ENCODE peak calls at places on chromosomes 11 and 22, in eight cellular contexts. N, X, M, U, Y, Q, B and I are unnamed samples.

GRCh38 chr11:31246451-31247165 is 122.9 kb downstream of the DCDC1 start:
- DNase-seq in X (no peak), Q (no peak), Y (no peak), N (no peak), M (no peak), B (peak), U (no peak), I (no peak)

GRCh38 chr11:73196576-73196975 is 21.5 kb upstream of the P2RY2 start:
- DNase-seq in M (no peak), U (no peak), N (no peak), B (no peak), Q (no peak), X (no peak), Y (no peak), I (no peak)

GRCh38 chr22:25382762-25383161 is 163.3 kb downstream of the CRYBB2 start:
- DNase-seq in M (no peak), Q (no peak), X (no peak), B (no peak), Y (no peak), N (no peak), U (no peak), I (no peak)

GRCh38 chr11:100562102-100562501 is 125.0 kb upstream of the ARHGAP42 start:
- DNase-seq in U (no peak), M (no peak), X (no peak), Y (no peak), N (peak), B (peak), Q (no peak), I (no peak)

GRCh38 chr11:65699306-65699705 is 12.7 kb upstream of the KAT5 start:
- DNase-seq in B (no peak), Y (no peak), U (no peak), Q (no peak), X (no peak), M (no peak), N (no peak), I (no peak)

GRCh38 chr11:10019906-10020682 is 273.9 kb downstream of the SBF2 start:
- DNase-seq in M (no peak), U (no peak), N (no peak), B (no peak), Y (no peak), X (no peak), Q (peak), I (no peak)

GRCh38 chr22:43066134-43066533 is 23.1 kb downstream of the TTLL1 start:
- DNase-seq in Y (no peak), U (no peak), Q (no peak), X (no peak), B (no peak), M (no peak), N (no peak), I (no peak)

GRCh38 chr11:104918113-104918824 is 20.0 kb upstream of the CASP12 start:
- DNase-seq in Q (peak), M (no peak), X (peak), U (no peak), N (peak), Y (no peak), B (peak), I (no peak)

GRCh38 chr22:40322061-40322460 is 24.2 kb upstream of the ADSL start:
- DNase-seq in N (no peak), X (no peak), U (no peak), B (no peak), Y (no peak), M (no peak), Q (no peak), I (no peak)

GRCh38 chr11:126370016-126370415 is 14.5 kb downstream of the ST3GAL4 start:
- DNase-seq in M (no peak), U (no peak), X (no peak), N (no peak), B (peak), Y (no peak), Q (no peak), I (no peak)

GRCh38 chr11:122229611-122230386 is 113.8 kb upstream of the BLID start:
- DNase-seq in U (no peak), Y (no peak), N (no peak), X (peak), M (no peak), Q (no peak), B (no peak), I (no peak)

GRCh38 chr22:47194476-47195155 is 432.2 kb downstream of the TBC1D22A start:
- DNase-seq in Y (no peak), M (no peak), U (peak), X (no peak), B (no peak), Q (no peak), N (no peak), I (no peak)

GRCh38 chr11:20047006-20047405 is 113.3 kb downstream of the DBX1 start:
- DNase-seq in U (no peak), M (no peak), B (no peak), Y (no peak), N (no peak), Q (no peak), X (no peak), I (no peak)

GRCh38 chr11:107929611-107930200 is 1.5 kb downstream of the RAB39A start:
- DNase-seq in U (no peak), N (no peak), X (no peak), Q (no peak), M (no peak), Y (no peak), B (no peak), I (no peak)

GRCh38 chr22:20628081-20628939 is 120.9 kb downstream of the MED15 start:
- DNase-seq in X (no peak), Y (no peak), N (no peak), B (no peak), U (no peak), M (no peak), Q (no peak), I (no peak)

GRCh38 chr11:127017482-127017881 is 16.9 kb upstream of the KIRREL3 start:
- DNase-seq in Q (no peak), U (no peak), B (peak), N (peak), Y (no peak), X (no peak), M (no peak), I (no peak)

GRCh38 chr11:46888636-46889035 is 29.7 kb downstream of the LRP4 start:
- DNase-seq in B (no peak), N (no peak), M (no peak), U (no peak), Y (no peak), X (no peak), Q (no peak), I (no peak)

GRCh38 chr11:45473491-45473890 is 187.3 kb upstream of the SYT13 start:
- DNase-seq in X (peak), B (no peak), N (no peak), M (no peak), U (no peak), Y (no peak), Q (no peak), I (no peak)

GRCh38 chr11:64650923-64651523 is 60.0 kb downstream of the SLC22A12 start:
- DNase-seq in X (no peak), B (peak), Q (peak), Y (no peak), M (peak), N (no peak), U (no peak), I (no peak)

GRCh38 chr11:112004389-112004788 is 20.8 kb upstream of the DLAT start:
- DNase-seq in X (no peak), M (no peak), Y (no peak), N (no peak), U (no peak), Q (peak), B (no peak), I (no peak)

GRCh38 chr11:124832571-124832970 is 32.4 kb upstream of the MSANTD2 start:
- DNase-seq in Q (no peak), Y (no peak), M (no peak), X (no peak), B (no peak), U (no peak), N (no peak), I (no peak)

GRCh38 chr11:44658451-44658850 is 68.3 kb upstream of the TSPAN18 start:
- DNase-seq in X (no peak), B (peak), Q (no peak), M (no peak), Y (no peak), N (no peak), U (peak), I (no peak)

GRCh38 chr11:129279326-129280026 is 87.4 kb upstream of the ARHGAP32 start:
- DNase-seq in M (no peak), Y (peak), Q (peak), X (peak), U (no peak), N (no peak), B (peak), I (peak)

GRCh38 chr11:130945945-130946344 is 29.7 kb upstream of the SNX19 start:
- DNase-seq in N (peak), U (no peak), X (no peak), Y (no peak), Q (no peak), M (no peak), B (peak), I (no peak)

GRCh38 chr11:86174101-86175046 is 70.2 kb upstream of the EED start:
- DNase-seq in Y (no peak), U (peak), X (no peak), N (peak), B (peak), M (no peak), Q (no peak), I (no peak)

GRCh38 chr11:42552786-42553185 is 759.0 kb upstream of the API5 start:
- DNase-seq in M (no peak), X (no peak), U (no peak), Y (no peak), Q (no peak), N (no peak), B (peak), I (no peak)

GRCh38 chr11:92707173-92707619 is 262.3 kb upstream of the MTNR1B start:
- DNase-seq in B (peak), M (no peak), Y (peak), N (no peak), Q (no peak), U (no peak), X (peak), I (no peak)

GRCh38 chr11:3836903-3837302 is 3.9 kb downstream of the RHOG start:
- DNase-seq in N (no peak), X (no peak), Q (peak), Y (no peak), M (no peak), U (no peak), B (no peak), I (no peak)

GRCh38 chr11:73838443-73839122 is 38.1 kb downstream of the COA4 start:
- DNase-seq in U (no peak), B (peak), M (no peak), Q (no peak), N (no peak), X (no peak), Y (no peak), I (no peak)

GRCh38 chr11:84549221-84549620 is 1077.9 kb downstream of the DLG2 start:
- DNase-seq in Q (no peak), X (no peak), N (no peak), Y (no peak), B (no peak), M (no peak), U (no peak), I (no peak)

GRCh38 chr11:17851697-17852096 is 117.1 kb downstream of the KCNC1 start:
- DNase-seq in N (no peak), Q (no peak), B (no peak), M (no peak), U (no peak), X (no peak), Y (no peak), I (no peak)

GRCh38 chr11:134486106-134486505 is 74.1 kb upstream of the B3GAT1 start:
- DNase-seq in Y (no peak), X (no peak), N (no peak), B (no peak), U (no peak), Q (no peak), M (no peak), I (no peak)